ENCODE peak calls at places on chromosome 14, in nine cellular contexts. One of them, this sample, is unnamed.

GRCh38 chr14:69483765-69484443 is 624 bp upstream of the PLEKHD1 start:
- DNase-seq in gastrocnemius medialis: peak; percentile 68
- DNase-seq in body of pancreas: peak; percentile 41
- DNase-seq in heart left ventricle: peak; percentile 62
- DNase-seq in psoas muscle: peak; percentile 90
- DNase-seq in tibial artery: no peak
- DNase-seq in BJ: no peak
- DNase-seq in pancreas: peak; percentile 64
- DNase-seq in fibroblast of lung: peak; percentile 14
- DNase-seq in this sample: no peak

GRCh38 chr14:50085570-50086315 is 30.6 kb downstream of the VCPKMT start:
- DNase-seq in gastrocnemius medialis: no peak
- DNase-seq in body of pancreas: no peak
- DNase-seq in heart left ventricle: no peak
- DNase-seq in psoas muscle: no peak
- DNase-seq in tibial artery: no peak
- DNase-seq in BJ: no peak
- DNase-seq in pancreas: no peak
- DNase-seq in fibroblast of lung: no peak
- DNase-seq in this sample: peak; percentile 10

GRCh38 chr14:99481745-99482099 is 513 bp downstream of the CCNK start:
- DNase-seq in gastrocnemius medialis: no peak
- DNase-seq in body of pancreas: peak; percentile 13
- DNase-seq in heart left ventricle: no peak
- DNase-seq in psoas muscle: no peak
- DNase-seq in tibial artery: no peak
- DNase-seq in BJ: no peak
- DNase-seq in pancreas: no peak
- DNase-seq in fibroblast of lung: peak; percentile 38
- DNase-seq in this sample: peak; percentile 33

GRCh38 chr14:103141117-103141796 is 18.0 kb downstream of the TNFAIP2 start:
- DNase-seq in gastrocnemius medialis: no peak
- DNase-seq in body of pancreas: peak; percentile 73
- DNase-seq in heart left ventricle: no peak
- DNase-seq in psoas muscle: no peak
- DNase-seq in tibial artery: no peak
- DNase-seq in BJ: no peak
- DNase-seq in pancreas: peak; percentile 70
- DNase-seq in fibroblast of lung: peak; percentile 61
- DNase-seq in this sample: peak; percentile 62

GRCh38 chr14:58882577-58883018 is 244.8 kb downstream of the DACT1 start:
- DNase-seq in gastrocnemius medialis: no peak
- DNase-seq in body of pancreas: no peak
- DNase-seq in heart left ventricle: no peak
- DNase-seq in psoas muscle: no peak
- DNase-seq in tibial artery: no peak
- DNase-seq in BJ: no peak
- DNase-seq in pancreas: no peak
- DNase-seq in fibroblast of lung: peak; percentile 88
- DNase-seq in this sample: peak; percentile 97

GRCh38 chr14:99879401-99880295 is 86.4 kb downstream of the EML1 start:
- DNase-seq in gastrocnemius medialis: no peak
- DNase-seq in body of pancreas: no peak
- DNase-seq in heart left ventricle: no peak
- DNase-seq in psoas muscle: no peak
- DNase-seq in tibial artery: no peak
- DNase-seq in BJ: peak; percentile 81
- DNase-seq in pancreas: no peak
- DNase-seq in fibroblast of lung: peak; percentile 81
- DNase-seq in this sample: peak; percentile 41

GRCh38 chr14:86086962-86087361 is 557.0 kb downstream of the FLRT2 start:
- DNase-seq in gastrocnemius medialis: no peak
- DNase-seq in body of pancreas: no peak
- DNase-seq in heart left ventricle: no peak
- DNase-seq in psoas muscle: no peak
- DNase-seq in tibial artery: no peak
- DNase-seq in BJ: no peak
- DNase-seq in pancreas: no peak
- DNase-seq in fibroblast of lung: no peak
- DNase-seq in this sample: peak; percentile 3

GRCh38 chr14:68783408-68784297 is 9.2 kb downstream of the ZFP36L1 start:
- DNase-seq in gastrocnemius medialis: no peak
- DNase-seq in body of pancreas: peak; percentile 84
- DNase-seq in heart left ventricle: no peak
- DNase-seq in psoas muscle: peak; percentile 35
- DNase-seq in tibial artery: no peak
- DNase-seq in BJ: no peak
- DNase-seq in pancreas: no peak
- DNase-seq in fibroblast of lung: no peak
- DNase-seq in this sample: no peak

GRCh38 chr14:25010471-25010870 is 39.5 kb downstream of the STXBP6 start:
- DNase-seq in gastrocnemius medialis: no peak
- DNase-seq in body of pancreas: no peak
- DNase-seq in heart left ventricle: no peak
- DNase-seq in psoas muscle: no peak
- DNase-seq in tibial artery: no peak
- DNase-seq in BJ: no peak
- DNase-seq in pancreas: no peak
- DNase-seq in fibroblast of lung: no peak
- DNase-seq in this sample: no peak

GRCh38 chr14:91309756-91310280 is 65.3 kb upstream of the GPR68 start:
- DNase-seq in gastrocnemius medialis: no peak
- DNase-seq in body of pancreas: no peak
- DNase-seq in heart left ventricle: no peak
- DNase-seq in psoas muscle: no peak
- DNase-seq in tibial artery: no peak
- DNase-seq in BJ: no peak
- DNase-seq in pancreas: no peak
- DNase-seq in fibroblast of lung: no peak
- DNase-seq in this sample: no peak

GRCh38 chr14:91310620-91311283 is 66.2 kb upstream of the GPR68 start:
- DNase-seq in gastrocnemius medialis: no peak
- DNase-seq in body of pancreas: no peak
- DNase-seq in heart left ventricle: no peak
- DNase-seq in psoas muscle: no peak
- DNase-seq in tibial artery: no peak
- DNase-seq in BJ: no peak
- DNase-seq in pancreas: no peak
- DNase-seq in fibroblast of lung: no peak
- DNase-seq in this sample: no peak

GRCh38 chr14:91313154-91313850 is 68.8 kb upstream of the GPR68 start:
- DNase-seq in gastrocnemius medialis: no peak
- DNase-seq in body of pancreas: no peak
- DNase-seq in heart left ventricle: peak; percentile 57
- DNase-seq in psoas muscle: no peak
- DNase-seq in tibial artery: no peak
- DNase-seq in BJ: no peak
- DNase-seq in pancreas: no peak
- DNase-seq in fibroblast of lung: no peak
- DNase-seq in this sample: no peak

GRCh38 chr14:91313852-91314251 is 69.3 kb upstream of the GPR68 start:
- DNase-seq in gastrocnemius medialis: no peak
- DNase-seq in body of pancreas: no peak
- DNase-seq in heart left ventricle: no peak
- DNase-seq in psoas muscle: no peak
- DNase-seq in tibial artery: no peak
- DNase-seq in BJ: no peak
- DNase-seq in pancreas: no peak
- DNase-seq in fibroblast of lung: no peak
- DNase-seq in this sample: no peak

DNA sequence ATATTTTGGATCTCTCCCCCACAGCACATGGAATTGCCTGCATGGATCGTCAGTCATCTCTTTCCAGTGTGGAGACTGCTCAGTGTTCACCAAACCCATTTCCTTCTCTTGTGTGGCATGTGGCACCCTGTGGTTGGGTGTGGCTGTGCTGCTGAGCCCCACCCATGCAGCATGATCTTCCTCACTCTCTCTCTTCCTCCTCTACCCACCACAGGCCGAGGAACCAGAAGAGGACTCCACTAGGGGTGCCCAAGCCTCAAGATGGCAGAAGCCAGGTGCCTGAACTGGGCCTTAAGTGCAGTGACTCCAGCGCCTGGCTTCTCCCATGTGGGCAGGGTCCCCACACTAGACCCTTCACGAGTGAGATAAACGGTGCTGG is 66.8 kb upstream of the GPR68 start:
- DNase-seq in gastrocnemius medialis: no peak
- DNase-seq in body of pancreas: no peak
- DNase-seq in heart left ventricle: no peak
- DNase-seq in psoas muscle: no peak
- DNase-seq in tibial artery: no peak
- DNase-seq in BJ: no peak
- DNase-seq in pancreas: no peak
- DNase-seq in fibroblast of lung: no peak
- DNase-seq in this sample: no peak
- TF ChIP-seq CTCF in gastrocnemius medialis: no peak
- TF ChIP-seq CTCF in body of pancreas: no peak
- TF ChIP-seq CTCF in heart left ventricle: no peak
- TF ChIP-seq CTCF in psoas muscle: no peak
- TF ChIP-seq CTCF in tibial artery: no peak
- TF ChIP-seq CTCF in BJ: no peak
- TF ChIP-seq CTCF in pancreas: no peak
- TF ChIP-seq CTCF in fibroblast of lung: no peak
- TF ChIP-seq CTCF in this sample: no peak

DNA sequence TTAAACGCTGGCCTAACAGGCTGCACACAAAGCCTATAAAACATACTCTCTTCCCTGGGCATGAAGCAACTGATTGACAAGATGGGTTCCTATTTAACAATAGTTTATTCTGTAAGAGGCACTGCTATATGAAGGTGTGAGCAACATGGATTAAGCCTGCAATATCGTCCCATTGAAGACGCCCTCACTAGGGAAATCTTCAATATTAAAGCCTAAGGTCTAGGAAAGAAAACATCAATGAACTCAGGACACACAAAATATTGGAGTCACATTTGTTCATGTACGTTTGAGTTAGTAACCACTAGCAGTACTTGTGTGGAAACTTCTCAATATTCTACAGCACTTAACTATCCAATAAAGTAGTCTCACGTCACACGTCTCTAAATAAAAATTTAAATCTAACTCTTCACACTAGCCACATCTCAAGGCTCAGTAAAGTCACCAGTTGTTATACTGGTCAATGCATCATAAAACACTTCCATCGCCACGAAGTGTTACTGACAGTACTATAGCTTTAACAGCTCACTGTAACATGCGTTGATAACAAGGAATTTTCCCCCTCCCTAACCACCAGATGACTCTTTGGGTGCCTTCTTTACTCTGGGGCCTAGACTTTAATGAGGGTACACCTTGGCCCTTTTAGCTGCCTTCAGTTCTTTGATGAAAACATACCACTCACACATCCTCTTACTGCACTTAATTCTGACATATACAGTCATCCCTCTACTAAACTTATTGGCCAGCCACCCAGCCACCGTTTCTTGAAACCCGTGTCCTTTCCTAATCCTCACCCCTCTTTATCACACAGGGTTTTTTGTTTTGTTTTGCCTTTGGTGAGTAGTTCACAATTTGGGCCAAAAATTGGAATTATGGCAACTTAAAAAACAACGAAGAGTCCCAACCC is 50.1 kb upstream of the OR5AU1 start:
- DNase-seq in gastrocnemius medialis: no peak
- DNase-seq in body of pancreas: no peak
- DNase-seq in heart left ventricle: no peak
- DNase-seq in psoas muscle: no peak
- DNase-seq in tibial artery: no peak
- DNase-seq in BJ: no peak
- DNase-seq in pancreas: no peak
- DNase-seq in fibroblast of lung: no peak
- DNase-seq in this sample: no peak
- H3K36me3 ChIP-seq in gastrocnemius medialis: peaks cover 41% of the 10 kb centered on the region
- H3K36me3 ChIP-seq in body of pancreas: peaks cover 12% of the 10 kb centered on the region
- H3K36me3 ChIP-seq in heart left ventricle: peaks cover 18% of the 10 kb centered on the region
- H3K36me3 ChIP-seq in psoas muscle: peaks cover 7% of the 10 kb centered on the region
- H3K36me3 ChIP-seq in tibial artery: peaks cover 42% of the 10 kb centered on the region
- H3K36me3 ChIP-seq in BJ: peaks cover 10% of the 10 kb centered on the region
- H3K36me3 ChIP-seq in pancreas: peaks cover 19% of the 10 kb centered on the region
- H3K36me3 ChIP-seq in fibroblast of lung: peaks cover 16% of the 10 kb centered on the region
- H3K36me3 ChIP-seq in this sample: peaks cover 52% of the 10 kb centered on the region

DNA sequence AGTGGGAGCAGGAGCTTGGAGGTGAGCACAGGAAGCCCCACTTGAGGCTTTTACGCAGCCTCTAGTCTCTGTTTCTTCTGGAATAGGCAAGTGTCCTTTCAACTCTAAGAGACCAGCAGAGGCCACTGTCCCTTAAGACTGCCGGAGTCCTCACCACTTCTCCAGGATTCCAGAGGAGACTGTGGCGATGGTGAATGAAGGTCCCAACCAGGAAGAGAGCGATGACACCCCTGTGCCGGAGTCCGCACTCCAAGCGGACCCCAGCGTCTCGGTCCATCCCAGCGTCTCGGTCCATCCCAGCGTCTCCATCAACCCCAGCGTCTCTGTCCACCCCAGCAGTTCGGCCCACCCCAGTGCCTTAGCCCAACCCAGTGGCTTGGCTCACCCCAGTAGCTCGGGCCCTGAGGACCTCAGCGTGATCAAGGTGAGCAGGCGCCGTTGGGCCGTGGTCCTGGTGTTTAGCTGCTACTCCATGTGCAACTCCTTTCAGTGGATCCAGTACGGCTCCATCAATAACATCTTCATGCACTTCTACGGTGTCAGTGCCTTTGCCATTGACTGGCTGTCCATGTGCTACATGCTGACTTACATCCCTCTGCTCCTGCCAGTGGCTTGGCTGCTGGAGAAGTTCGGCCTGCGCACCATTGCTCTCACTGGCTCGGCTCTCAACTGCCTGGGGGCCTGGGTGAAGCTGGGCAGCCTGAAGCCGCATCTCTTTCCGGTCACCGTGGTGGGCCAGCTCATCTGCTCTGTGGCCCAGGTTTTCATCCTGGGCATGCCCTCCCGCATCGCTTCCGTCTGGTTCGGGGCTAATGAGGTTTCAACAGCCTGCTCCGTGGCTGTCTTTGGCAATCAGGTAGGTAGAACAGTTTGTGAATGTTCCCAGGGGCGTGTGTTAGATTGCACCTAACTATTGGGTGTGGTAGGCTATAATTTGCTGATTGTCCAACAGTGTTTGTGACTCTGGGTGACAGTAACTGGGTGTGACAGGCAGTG is 664 bp downstream of the FLVCR2 start:
- DNase-seq in gastrocnemius medialis: peak; percentile 60
- DNase-seq in body of pancreas: no peak
- DNase-seq in heart left ventricle: no peak
- DNase-seq in psoas muscle: peak; percentile 58
- DNase-seq in tibial artery: peak; percentile 72
- DNase-seq in BJ: no peak
- DNase-seq in pancreas: peak; percentile 57
- DNase-seq in fibroblast of lung: peak; percentile 76
- DNase-seq in this sample: no peak
- TF ChIP-seq CTCF in gastrocnemius medialis: peak; percentile 50
- TF ChIP-seq CTCF in body of pancreas: peak; percentile 21
- TF ChIP-seq CTCF in heart left ventricle: peak; percentile 34
- TF ChIP-seq CTCF in psoas muscle: peak; percentile 19
- TF ChIP-seq CTCF in tibial artery: no peak
- TF ChIP-seq CTCF in BJ: peak; percentile 36
- TF ChIP-seq CTCF in pancreas: no peak
- TF ChIP-seq CTCF in fibroblast of lung: peak; percentile 43
- TF ChIP-seq CTCF in this sample: peak; percentile 13

DNA sequence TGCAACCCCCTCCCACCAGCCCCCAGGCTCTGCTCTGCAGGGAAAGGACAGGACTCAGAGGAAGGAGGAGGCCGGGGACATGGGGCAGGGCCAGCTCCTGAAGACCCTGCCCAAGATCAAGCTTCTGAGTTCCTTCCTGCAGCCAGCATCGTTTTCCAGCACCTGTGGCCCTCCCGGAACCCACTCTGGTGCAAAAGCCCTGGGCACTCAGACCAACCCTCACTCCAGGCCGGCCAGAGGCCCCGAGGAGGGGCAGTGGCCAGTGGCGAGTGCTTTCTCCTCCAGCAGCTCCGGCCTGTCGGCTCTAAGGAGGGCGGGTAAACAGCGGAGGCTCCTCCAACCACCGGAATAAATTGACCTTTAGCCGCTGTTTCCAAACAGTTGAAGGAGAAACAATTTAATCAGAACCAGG is 10.9 kb downstream of the TMEM179 start:
- DNase-seq in gastrocnemius medialis: no peak
- DNase-seq in body of pancreas: no peak
- DNase-seq in heart left ventricle: peak; percentile 27
- DNase-seq in psoas muscle: peak; percentile 25
- DNase-seq in tibial artery: no peak
- DNase-seq in BJ: no peak
- DNase-seq in pancreas: no peak
- DNase-seq in fibroblast of lung: no peak
- DNase-seq in this sample: no peak
- H3K36me3 ChIP-seq in gastrocnemius medialis: no peaks in the 10 kb centered on the region
- H3K36me3 ChIP-seq in body of pancreas: no peaks in the 10 kb centered on the region
- H3K36me3 ChIP-seq in heart left ventricle: no peaks in the 10 kb centered on the region
- H3K36me3 ChIP-seq in psoas muscle: no peaks in the 10 kb centered on the region
- H3K36me3 ChIP-seq in tibial artery: no peaks in the 10 kb centered on the region
- H3K36me3 ChIP-seq in BJ: no peaks in the 10 kb centered on the region
- H3K36me3 ChIP-seq in pancreas: no peaks in the 10 kb centered on the region
- H3K36me3 ChIP-seq in fibroblast of lung: no peaks in the 10 kb centered on the region
- H3K36me3 ChIP-seq in this sample: no peaks in the 10 kb centered on the region

This sample was measured in A673.